ENCODE peak calls at places on chromosomes 6 and 20, in nine cellular contexts. One of them, this sample, is unnamed.

GRCh38 chr20:38893485-38894090 is 32.6 kb upstream of the FAM83D start:
- DNase-seq in A549: peak; percentile 83
- DNase-seq in sigmoid colon: no peak
- DNase-seq in suprapubic skin: no peak
- DNase-seq in tibial nerve: no peak
- DNase-seq in K562: peak; percentile 85
- DNase-seq in transverse colon: peak; percentile 78
- DNase-seq in ovary: peak; percentile 60
- DNase-seq in HepG2: peak; percentile 43
- DNase-seq in this sample: peak; percentile 75

GRCh38 chr20:4480104-4480503 is 241.6 kb upstream of the PRND start:
- DNase-seq in A549: no peak
- DNase-seq in sigmoid colon: no peak
- DNase-seq in suprapubic skin: no peak
- DNase-seq in tibial nerve: no peak
- DNase-seq in K562: no peak
- DNase-seq in transverse colon: no peak
- DNase-seq in ovary: no peak
- DNase-seq in HepG2: no peak
- DNase-seq in this sample: no peak

GRCh38 chr6:106535012-106535411 is 94.3 kb downstream of the RTN4IP1 start:
- DNase-seq in A549: no peak
- DNase-seq in sigmoid colon: no peak
- DNase-seq in suprapubic skin: no peak
- DNase-seq in tibial nerve: no peak
- DNase-seq in K562: no peak
- DNase-seq in transverse colon: no peak
- DNase-seq in ovary: no peak
- DNase-seq in HepG2: no peak
- DNase-seq in this sample: no peak

GRCh38 chr6:152267967-152268845 is 369.0 kb downstream of the SYNE1 start:
- DNase-seq in A549: peak; percentile 3
- DNase-seq in sigmoid colon: no peak
- DNase-seq in suprapubic skin: no peak
- DNase-seq in tibial nerve: no peak
- DNase-seq in K562: peak; percentile 11
- DNase-seq in transverse colon: no peak
- DNase-seq in ovary: no peak
- DNase-seq in HepG2: peak; percentile 45
- DNase-seq in this sample: no peak

GRCh38 chr6:142805042-142805441 is 139.9 kb downstream of the HIVEP2 start:
- DNase-seq in A549: no peak
- DNase-seq in sigmoid colon: no peak
- DNase-seq in suprapubic skin: no peak
- DNase-seq in tibial nerve: no peak
- DNase-seq in K562: no peak
- DNase-seq in transverse colon: no peak
- DNase-seq in ovary: no peak
- DNase-seq in HepG2: no peak
- DNase-seq in this sample: no peak

GRCh38 chr6:2938004-2938631 is 33.2 kb downstream of the SERPINB6 start:
- DNase-seq in A549: no peak
- DNase-seq in sigmoid colon: no peak
- DNase-seq in suprapubic skin: no peak
- DNase-seq in tibial nerve: no peak
- DNase-seq in K562: no peak
- DNase-seq in transverse colon: no peak
- DNase-seq in ovary: no peak
- DNase-seq in HepG2: no peak
- DNase-seq in this sample: peak; percentile 21

GRCh38 chr6:912871-913663 is 220.1 kb upstream of the EXOC2 start:
- DNase-seq in A549: no peak
- DNase-seq in sigmoid colon: no peak
- DNase-seq in suprapubic skin: no peak
- DNase-seq in tibial nerve: no peak
- DNase-seq in K562: peak; percentile 33
- DNase-seq in transverse colon: peak; percentile 21
- DNase-seq in ovary: no peak
- DNase-seq in HepG2: peak; percentile 56
- DNase-seq in this sample: peak; percentile 58

GRCh38 chr6:37882724-37883413 is 63.3 kb downstream of the ZFAND3 start:
- DNase-seq in A549: no peak
- DNase-seq in sigmoid colon: no peak
- DNase-seq in suprapubic skin: no peak
- DNase-seq in tibial nerve: no peak
- DNase-seq in K562: no peak
- DNase-seq in transverse colon: no peak
- DNase-seq in ovary: no peak
- DNase-seq in HepG2: peak; percentile 84
- DNase-seq in this sample: no peak

GRCh38 chr20:37390503-37390890 is 44.6 kb downstream of the SRC start:
- DNase-seq in A549: no peak
- DNase-seq in sigmoid colon: peak; percentile 44
- DNase-seq in suprapubic skin: peak; percentile 30
- DNase-seq in tibial nerve: no peak
- DNase-seq in K562: no peak
- DNase-seq in transverse colon: no peak
- DNase-seq in ovary: no peak
- DNase-seq in HepG2: no peak
- DNase-seq in this sample: no peak

GRCh38 chr20:37390891-37391525 is 45.1 kb downstream of the SRC start:
- DNase-seq in A549: no peak
- DNase-seq in sigmoid colon: peak; percentile 67
- DNase-seq in suprapubic skin: no peak
- DNase-seq in tibial nerve: no peak
- DNase-seq in K562: no peak
- DNase-seq in transverse colon: no peak
- DNase-seq in ovary: no peak
- DNase-seq in HepG2: peak; percentile 93
- DNase-seq in this sample: no peak

GRCh38 chr20:37393863-37394542 is 48.1 kb downstream of the SRC start:
- DNase-seq in A549: no peak
- DNase-seq in sigmoid colon: peak; percentile 48
- DNase-seq in suprapubic skin: no peak
- DNase-seq in tibial nerve: no peak
- DNase-seq in K562: no peak
- DNase-seq in transverse colon: no peak
- DNase-seq in ovary: no peak
- DNase-seq in HepG2: no peak
- DNase-seq in this sample: no peak

GRCh38 chr20:37393196-37393862 is 47.4 kb downstream of the SRC start:
- DNase-seq in A549: no peak
- DNase-seq in sigmoid colon: no peak
- DNase-seq in suprapubic skin: no peak
- DNase-seq in tibial nerve: no peak
- DNase-seq in K562: no peak
- DNase-seq in transverse colon: no peak
- DNase-seq in ovary: no peak
- DNase-seq in HepG2: no peak
- DNase-seq in this sample: no peak

DNA sequence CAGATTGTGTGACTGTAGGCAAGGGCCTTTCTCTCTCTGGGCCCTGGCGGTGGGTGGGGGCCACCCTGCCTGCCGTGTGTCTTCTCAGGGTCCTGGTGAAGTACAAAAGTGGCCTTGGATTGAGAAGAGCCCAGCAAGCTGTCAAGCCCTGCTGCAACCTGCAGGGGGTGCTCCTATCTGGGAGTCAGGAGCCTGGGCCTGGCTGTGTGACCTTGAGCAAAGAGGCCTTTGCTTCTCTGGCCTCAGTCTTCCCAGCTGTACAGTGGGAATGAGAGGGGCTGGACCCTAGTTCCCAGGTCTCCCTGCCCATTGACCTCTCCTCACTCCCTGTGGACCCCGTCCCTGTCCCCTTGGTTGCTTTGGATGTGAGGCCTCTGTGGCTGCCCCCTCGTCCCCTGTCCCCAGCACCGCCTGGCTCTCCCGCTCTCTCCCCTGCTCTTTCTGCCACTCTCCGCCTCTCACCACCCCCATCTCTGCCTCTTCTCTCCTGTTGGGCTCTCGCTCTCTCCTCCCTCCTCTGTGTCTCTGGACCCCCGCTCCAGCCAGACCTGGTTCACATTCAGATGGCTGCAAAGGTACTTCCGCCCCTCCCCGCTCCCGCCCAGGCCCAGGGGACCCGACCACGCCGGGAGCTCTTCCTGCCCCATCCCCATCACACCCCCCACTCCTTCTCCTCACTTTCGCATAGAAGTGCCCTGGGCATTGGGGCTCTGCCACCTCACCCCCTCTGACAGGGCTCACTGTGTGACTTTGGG is 46.7 kb downstream of the SRC start:
- DNase-seq in A549: no peak
- DNase-seq in sigmoid colon: no peak
- DNase-seq in suprapubic skin: no peak
- DNase-seq in tibial nerve: no peak
- DNase-seq in K562: peak; percentile 56
- DNase-seq in transverse colon: no peak
- DNase-seq in ovary: no peak
- DNase-seq in HepG2: peak; percentile 67
- DNase-seq in this sample: no peak
- TF ChIP-seq EP300 in A549: no peak
- TF ChIP-seq EP300 in sigmoid colon: no peak
- TF ChIP-seq EP300 in suprapubic skin: no peak
- TF ChIP-seq EP300 in tibial nerve: no peak
- TF ChIP-seq EP300 in K562: no peak
- TF ChIP-seq EP300 in transverse colon: no peak
- TF ChIP-seq EP300 in ovary: no peak
- TF ChIP-seq EP300 in HepG2: no peak
- TF ChIP-seq EP300 in this sample: no peak

GRCh38 chr6:165260462-165260861 is 48.9 kb downstream of the C6orf118 start:
- DNase-seq in A549: no peak
- DNase-seq in sigmoid colon: no peak
- DNase-seq in suprapubic skin: no peak
- DNase-seq in tibial nerve: no peak
- DNase-seq in K562: no peak
- DNase-seq in transverse colon: no peak
- DNase-seq in ovary: no peak
- DNase-seq in HepG2: no peak
- DNase-seq in this sample: no peak
- H3K9me3 ChIP-seq in A549: no peaks in the 10 kb centered on the region
- H3K9me3 ChIP-seq in sigmoid colon: peaks cover 7% of the 10 kb centered on the region
- H3K9me3 ChIP-seq in suprapubic skin: peaks cover 9% of the 10 kb centered on the region
- H3K9me3 ChIP-seq in tibial nerve: peaks cover 30% of the 10 kb centered on the region
- H3K9me3 ChIP-seq in K562: peaks cover 2% of the 10 kb centered on the region
- H3K9me3 ChIP-seq in transverse colon: no peaks in the 10 kb centered on the region
- H3K9me3 ChIP-seq in ovary: no peaks in the 10 kb centered on the region
- H3K9me3 ChIP-seq in HepG2: peaks cover 94% of the 10 kb centered on the region
- H3K9me3 ChIP-seq in this sample: peaks cover 33% of the 10 kb centered on the region

GRCh38 chr6:128754658-128755256 is 128.2 kb upstream of the LAMA2 start:
- DNase-seq in A549: no peak
- DNase-seq in sigmoid colon: no peak
- DNase-seq in suprapubic skin: no peak
- DNase-seq in tibial nerve: no peak
- DNase-seq in K562: no peak
- DNase-seq in transverse colon: no peak
- DNase-seq in ovary: no peak
- DNase-seq in HepG2: no peak
- DNase-seq in this sample: no peak

GRCh38 chr6:128759447-128759846 is 123.5 kb upstream of the LAMA2 start:
- DNase-seq in A549: no peak
- DNase-seq in sigmoid colon: no peak
- DNase-seq in suprapubic skin: no peak
- DNase-seq in tibial nerve: no peak
- DNase-seq in K562: no peak
- DNase-seq in transverse colon: no peak
- DNase-seq in ovary: no peak
- DNase-seq in HepG2: no peak
- DNase-seq in this sample: no peak

GRCh38 chr6:128763599-128764300 is 119.2 kb upstream of the LAMA2 start:
- DNase-seq in A549: no peak
- DNase-seq in sigmoid colon: no peak
- DNase-seq in suprapubic skin: no peak
- DNase-seq in tibial nerve: no peak
- DNase-seq in K562: no peak
- DNase-seq in transverse colon: no peak
- DNase-seq in ovary: no peak
- DNase-seq in HepG2: no peak
- DNase-seq in this sample: no peak

GRCh38 chr6:128759901-128760300 is 123.0 kb upstream of the LAMA2 start:
- DNase-seq in A549: no peak
- DNase-seq in sigmoid colon: no peak
- DNase-seq in suprapubic skin: no peak
- DNase-seq in tibial nerve: no peak
- DNase-seq in K562: no peak
- DNase-seq in transverse colon: no peak
- DNase-seq in ovary: no peak
- DNase-seq in HepG2: no peak
- DNase-seq in this sample: no peak

DNA sequence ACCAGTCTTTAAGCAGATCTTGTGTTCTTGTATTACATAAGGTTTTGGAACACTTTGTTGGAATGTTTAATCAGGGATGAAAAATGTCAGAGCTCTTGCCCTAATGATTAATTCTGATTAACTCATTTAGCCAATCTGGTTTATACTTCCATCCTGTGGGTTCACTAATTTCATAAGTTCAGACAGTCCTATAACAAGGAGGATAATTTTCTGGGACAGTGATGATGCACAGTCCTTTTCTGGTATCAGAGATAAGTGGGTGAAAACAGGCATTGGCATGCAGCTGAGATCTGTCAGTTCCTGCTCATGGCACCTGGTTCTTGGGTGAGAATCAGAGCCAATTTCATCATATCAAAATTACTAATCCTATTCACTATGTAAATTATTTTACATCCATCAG is 125.0 kb upstream of the LAMA2 start:
- DNase-seq in A549: no peak
- DNase-seq in sigmoid colon: no peak
- DNase-seq in suprapubic skin: no peak
- DNase-seq in tibial nerve: no peak
- DNase-seq in K562: no peak
- DNase-seq in transverse colon: no peak
- DNase-seq in ovary: no peak
- DNase-seq in HepG2: no peak
- DNase-seq in this sample: no peak
- TF ChIP-seq EP300 in A549: no peak
- TF ChIP-seq EP300 in sigmoid colon: no peak
- TF ChIP-seq EP300 in suprapubic skin: no peak
- TF ChIP-seq EP300 in tibial nerve: no peak
- TF ChIP-seq EP300 in K562: no peak
- TF ChIP-seq EP300 in transverse colon: no peak
- TF ChIP-seq EP300 in ovary: no peak
- TF ChIP-seq EP300 in HepG2: no peak
- TF ChIP-seq EP300 in this sample: no peak

GRCh38 chr6:69846770-69847506 is 19.4 kb upstream of the COL19A1 start:
- DNase-seq in A549: no peak
- DNase-seq in sigmoid colon: no peak
- DNase-seq in suprapubic skin: no peak
- DNase-seq in tibial nerve: no peak
- DNase-seq in K562: no peak
- DNase-seq in transverse colon: no peak
- DNase-seq in ovary: no peak
- DNase-seq in HepG2: no peak
- DNase-seq in this sample: no peak

GRCh38 chr6:69852706-69853105 is 13.7 kb upstream of the COL19A1 start:
- DNase-seq in A549: no peak
- DNase-seq in sigmoid colon: no peak
- DNase-seq in suprapubic skin: no peak
- DNase-seq in tibial nerve: no peak
- DNase-seq in K562: no peak
- DNase-seq in transverse colon: no peak
- DNase-seq in ovary: no peak
- DNase-seq in HepG2: no peak
- DNase-seq in this sample: no peak

GRCh38 chr6:69847507-69847812 is 18.9 kb upstream of the COL19A1 start:
- DNase-seq in A549: no peak
- DNase-seq in sigmoid colon: no peak
- DNase-seq in suprapubic skin: no peak
- DNase-seq in tibial nerve: no peak
- DNase-seq in K562: no peak
- DNase-seq in transverse colon: no peak
- DNase-seq in ovary: no peak
- DNase-seq in HepG2: no peak
- DNase-seq in this sample: no peak

GRCh38 chr6:69846312-69846711 is 20.0 kb upstream of the COL19A1 start:
- DNase-seq in A549: no peak
- DNase-seq in sigmoid colon: no peak
- DNase-seq in suprapubic skin: no peak
- DNase-seq in tibial nerve: no peak
- DNase-seq in K562: no peak
- DNase-seq in transverse colon: no peak
- DNase-seq in ovary: no peak
- DNase-seq in HepG2: no peak
- DNase-seq in this sample: no peak

DNA sequence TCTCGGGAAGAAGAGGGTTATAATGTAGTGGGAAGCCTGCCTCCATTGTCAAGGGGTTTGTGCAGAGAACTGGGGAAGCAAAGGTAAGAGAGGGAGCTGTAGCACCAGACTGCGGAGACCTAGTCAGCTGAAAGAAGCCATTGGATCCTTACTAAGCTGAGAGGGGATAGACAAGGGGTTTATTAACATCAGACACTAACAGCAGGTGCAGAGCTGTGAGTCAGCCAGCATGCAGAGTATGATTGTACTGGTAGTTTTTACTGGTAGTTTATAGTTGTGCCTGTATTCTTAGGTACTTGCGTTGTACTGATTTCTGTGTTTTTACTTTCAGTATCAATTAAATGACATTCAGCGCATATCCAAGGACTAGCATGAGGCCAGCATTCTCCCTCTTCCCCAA is 17.8 kb upstream of the COL19A1 start:
- DNase-seq in A549: no peak
- DNase-seq in sigmoid colon: no peak
- DNase-seq in suprapubic skin: no peak
- DNase-seq in tibial nerve: no peak
- DNase-seq in K562: no peak
- DNase-seq in transverse colon: no peak
- DNase-seq in ovary: no peak
- DNase-seq in HepG2: no peak
- DNase-seq in this sample: no peak
- H3K9me3 ChIP-seq in A549: no peaks in the 10 kb centered on the region
- H3K9me3 ChIP-seq in sigmoid colon: no peaks in the 10 kb centered on the region
- H3K9me3 ChIP-seq in suprapubic skin: no peaks in the 10 kb centered on the region
- H3K9me3 ChIP-seq in tibial nerve: peaks cover 10% of the 10 kb centered on the region
- H3K9me3 ChIP-seq in K562: no peaks in the 10 kb centered on the region
- H3K9me3 ChIP-seq in transverse colon: peaks cover 4% of the 10 kb centered on the region
- H3K9me3 ChIP-seq in ovary: no peaks in the 10 kb centered on the region
- H3K9me3 ChIP-seq in HepG2: no peaks in the 10 kb centered on the region
- H3K9me3 ChIP-seq in this sample: peaks cover 11% of the 10 kb centered on the region

This sample was measured in stomach.